ENCODE peak calls at places on chromosomes 3 and 15, in eight cellular contexts. G is lower lobe of right lung; F is upper lobe of right lung; M is AG09309; O is mucosa of descending colon; W is PC-3; B is cardiac muscle cell; U is CD8-positive, alpha-beta T cell. Q is an unnamed sample.

GRCh38 chr3:71025516-71025915 is 558.0 kb downstream of the FOXP1 start:
- DNase-seq in F (no peak), B (no peak), G (no peak), M (no peak), W (peak; percentile 47), O (no peak), U (no peak), Q (no peak)

GRCh38 chr3:179463299-179463698 is 12.0 kb upstream of the GNB4 start:
- DNase-seq in O (no peak), G (no peak), B (no peak), U (no peak), W (no peak), M (no peak), F (no peak), Q (no peak)

GRCh38 chr3:56355570-56356185 is 112.6 kb downstream of the ERC2 start:
- DNase-seq in B (no peak), M (no peak), U (no peak), O (no peak), W (peak; percentile 68), F (no peak), G (no peak), Q (no peak)

GRCh38 chr3:32018723-32019564 is 37.4 kb downstream of the ZNF860 start:
- DNase-seq in B (peak; percentile 61), F (no peak), U (no peak), O (peak; percentile 43), G (no peak), W (peak; percentile 78), M (peak; percentile 18), Q (no peak)

GRCh38 chr3:132804498-132804897 is 82.3 kb upstream of the NPHP3 start:
- DNase-seq in U (no peak), O (no peak), B (no peak), F (no peak), M (no peak), G (no peak), W (no peak), Q (no peak)

GRCh38 chr3:25783661-25784512 is 644 bp upstream of the NGLY1 start:
- DNase-seq in U (peak; percentile 44), F (no peak), M (no peak), B (peak; percentile 74), G (peak; percentile 70), O (no peak), W (peak; percentile 31), Q (no peak)

GRCh38 chr3:57227204-57227929 is at the start of gene APPL1:
- DNase-seq in G (peak; percentile 95), B (peak; percentile 97), M (no peak), O (peak; percentile 92), F (peak; percentile 97), W (peak; percentile 95), U (peak; percentile 81), Q (peak; percentile 92)

GRCh38 chr3:134650431-134651346 is at the start of gene KY:
- DNase-seq in M (no peak), W (no peak), O (peak; percentile 7), F (peak; percentile 75), B (peak; percentile 68), U (no peak), G (peak; percentile 60), Q (no peak)

GRCh38 chr3:152650177-152650576 is 184.8 kb upstream of the P2RY1 start:
- DNase-seq in O (no peak), M (no peak), F (no peak), W (no peak), U (no peak), B (no peak), G (no peak), Q (no peak)

GRCh38 chr15:63089260-63090043 is 32.2 kb upstream of the LACTB start:
- DNase-seq in O (peak; percentile 38), M (peak; percentile 90), G (no peak), U (no peak), F (no peak), W (peak; percentile 34), B (peak; percentile 42), Q (peak; percentile 49)

GRCh38 chr3:132509096-132509495 is 88.0 kb upstream of the ACKR4 start:
- DNase-seq in O (no peak), G (no peak), U (no peak), M (peak; percentile 1), W (no peak), F (no peak), B (no peak), Q (no peak)

GRCh38 chr15:86336051-86336788 is 256.5 kb downstream of the AGBL1 start:
- DNase-seq in F (no peak), G (no peak), U (no peak), M (no peak), W (peak; percentile 67), B (no peak), O (no peak), Q (peak; percentile 46)

DNA sequence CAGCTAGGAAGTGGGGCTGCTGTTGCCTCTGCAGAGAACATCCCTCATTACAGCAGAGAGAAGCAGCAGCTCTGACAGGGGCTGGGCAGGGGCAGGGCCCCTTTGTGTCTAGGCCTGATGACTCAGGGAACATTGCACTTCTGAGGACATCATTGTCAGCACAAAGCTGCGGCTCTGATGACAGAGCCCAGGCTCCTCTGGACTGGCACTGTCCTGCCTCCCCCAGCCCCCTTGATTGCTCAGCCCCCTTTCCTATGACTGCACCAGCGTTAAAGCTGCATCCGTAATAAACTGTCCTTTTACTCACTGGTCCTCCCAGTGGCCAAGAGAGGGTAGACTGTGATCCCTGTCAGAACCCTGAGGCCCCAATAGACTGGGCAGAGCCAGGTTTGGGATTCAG is 18.3 kb downstream of the TRH start:
- DNase-seq in F (peak; percentile 43), M (no peak), U (no peak), B (peak; percentile 45), W (peak; percentile 19), G (no peak), O (no peak), Q (no peak)
- TF ChIP-seq CTCF in F (peak; percentile 16), M (peak; percentile 61), U (no peak), B (peak; percentile 53), W (peak; percentile 45), G (no peak), O (no peak), Q (no peak)

DNA sequence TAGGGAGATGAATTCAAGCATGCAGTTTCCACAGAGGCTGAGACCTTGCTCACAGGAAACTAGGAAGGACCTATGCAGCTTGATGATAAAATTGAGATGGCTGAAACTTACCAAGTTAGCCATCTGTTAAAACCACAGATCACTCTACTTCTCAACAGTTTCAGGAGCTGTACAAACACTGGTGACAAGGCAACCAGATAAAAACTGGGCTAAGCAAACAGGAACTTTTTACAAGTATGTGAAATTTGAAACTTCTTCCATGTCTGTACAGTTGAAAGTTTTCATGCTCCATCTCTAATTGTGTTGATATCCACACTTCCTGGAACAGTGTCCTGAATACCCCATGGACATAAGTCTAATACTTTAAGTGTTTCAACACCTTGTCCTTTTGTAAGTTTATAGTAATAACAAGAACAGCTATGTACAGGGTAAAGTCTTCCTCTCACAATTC is 78.2 kb downstream of the FAIM start:
- DNase-seq in U (no peak), O (no peak), M (peak; percentile 76), W (peak; percentile 76), B (peak; percentile 37), F (no peak), G (no peak), Q (no peak)
- H3K4me3 ChIP-seq in U (no peak overlapping the region), O (no peak overlapping the region), M (no peak overlapping the region), W (no peak overlapping the region), B (no peak overlapping the region), F (no peak overlapping the region), G (no peak overlapping the region), Q (no peak overlapping the region)

DNA sequence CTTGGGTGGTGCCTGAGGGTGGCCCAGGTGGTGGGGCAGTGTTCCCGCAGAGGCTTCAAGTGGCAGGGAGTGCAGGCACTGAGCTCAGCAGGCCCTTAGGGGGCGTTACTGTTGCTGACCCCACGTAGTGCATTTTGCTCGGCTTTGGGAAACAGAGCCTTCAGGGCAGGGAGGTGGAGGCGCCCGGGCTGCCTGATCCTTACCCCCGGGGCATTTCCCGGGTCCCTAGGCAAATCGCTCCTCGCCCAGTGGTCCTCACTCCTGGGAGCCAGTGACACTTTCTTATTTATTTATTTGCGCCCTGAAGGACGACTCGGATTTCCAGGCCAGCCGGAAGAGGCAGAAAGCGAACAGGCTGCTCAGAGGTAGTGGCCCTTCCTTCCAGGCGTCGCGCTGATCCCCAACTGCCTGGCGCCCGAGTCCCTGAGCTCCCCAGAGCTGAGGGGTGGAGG is 10.1 kb upstream of the FOXB1 start:
- DNase-seq in O (no peak), G (no peak), F (no peak), M (no peak), U (no peak), B (peak; percentile 34), W (no peak), Q (no peak)
- TF ChIP-seq CTCF in O (no peak), G (no peak), F (no peak), M (no peak), U (no peak), B (peak; percentile 14), W (peak; percentile 41), Q (peak; percentile 22)

GRCh38 chr15:64461577-64462162 is 1.3 kb downstream of the ZNF609 start:
- DNase-seq in M (no peak), W (no peak), B (peak; percentile 23), U (peak; percentile 26), F (no peak), G (no peak), O (peak; percentile 20), Q (peak; percentile 12)

GRCh38 chr15:64472161-64472560 is 11.8 kb downstream of the ZNF609 start:
- DNase-seq in W (no peak), F (no peak), O (no peak), U (no peak), B (no peak), G (no peak), M (no peak), Q (no peak)

GRCh38 chr15:64462492-64462891 is 2.1 kb downstream of the ZNF609 start:
- DNase-seq in F (no peak), U (no peak), O (no peak), W (no peak), G (no peak), B (no peak), M (no peak), Q (no peak)

GRCh38 chr15:64464271-64465005 is 4.1 kb downstream of the ZNF609 start:
- DNase-seq in O (no peak), F (no peak), M (no peak), U (no peak), G (no peak), B (no peak), W (no peak), Q (no peak)

DNA sequence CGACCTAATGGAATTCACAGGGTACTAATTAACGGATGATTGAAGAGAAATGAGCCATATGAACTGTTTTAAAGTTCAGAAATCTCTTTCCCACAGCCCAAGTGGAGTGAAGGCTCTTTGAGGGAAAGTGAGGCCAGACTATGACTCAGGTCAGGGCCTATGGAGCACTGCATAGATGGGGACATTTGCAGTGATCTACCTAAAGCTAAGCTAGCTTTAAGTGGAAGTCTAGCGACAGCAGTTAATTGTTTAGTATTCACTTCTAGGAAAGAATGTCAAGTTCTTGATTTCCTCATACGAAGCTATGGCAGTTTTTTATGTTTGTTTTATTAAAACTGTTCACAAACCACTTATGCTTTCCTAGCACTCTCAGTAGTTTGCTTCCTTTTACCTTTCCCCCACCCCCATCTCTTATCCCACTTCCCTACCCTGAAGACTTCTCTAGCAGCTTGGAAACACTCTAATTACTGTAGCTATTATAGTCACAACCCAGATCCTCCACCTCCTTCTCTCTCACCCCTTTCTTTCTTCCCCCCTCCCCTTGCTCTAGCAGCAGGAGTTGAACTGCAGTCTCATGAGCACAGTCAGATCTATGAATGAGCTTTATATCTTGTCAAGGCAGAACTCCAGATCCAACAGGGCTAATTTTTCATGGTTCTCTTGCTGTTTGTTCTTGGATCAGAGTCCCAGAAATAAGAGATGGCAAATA is 6.2 kb downstream of the ZNF609 start:
- DNase-seq in B (peak; percentile 14), W (no peak), M (no peak), O (no peak), U (no peak), G (no peak), F (no peak), Q (no peak)
- H3K4me3 ChIP-seq in B (no peak overlapping the region), W (no peak overlapping the region), M (no peak overlapping the region), O (no peak overlapping the region), U (no peak overlapping the region), G (no peak overlapping the region), F (no peak overlapping the region), Q (no peak overlapping the region)

GRCh38 chr15:89399390-89400120 is 64.9 kb upstream of the POLG start:
- DNase-seq in B (peak; percentile 39), O (peak; percentile 36), U (no peak), W (peak; percentile 57), F (no peak), M (no peak), G (no peak), Q (no peak)
- TF ChIP-seq CTCF in B (peak; percentile 64), O (no peak), U (no peak), W (peak; percentile 58), F (peak; percentile 32), M (peak; percentile 46), G (peak; percentile 20), Q (no peak)

Q was measured in DND-41.